ENCODE peak calls at places on chromosomes 2 and 18, in six cellular contexts. N is effector memory CD8-positive, alpha-beta T cell; R is NCI-H1930; Y is stimulated activated CD4-positive, alpha-beta T cell treated with anti-CD3 and anti-CD28 coated beads, Interleukin-15, amount 100 ng/mL, for 1 hour; X is Peyer's patch; L is cerebellar cortex. F is an unnamed sample.

GRCh38 chr2:73979686-73980085 is 5.0 kb upstream of the TET3 start:
- DNase-seq in X (no peak), N (no peak), L (no peak), Y (no peak), R (no peak), F (peak; percentile 79)

GRCh38 chr2:26562811-26563645 is 78.1 kb downstream of the CIB4 start:
- DNase-seq in R (no peak), L (peak; percentile 23), N (no peak), Y (no peak), X (no peak), F (no peak)

GRCh38 chr2:38462121-38462634 is 85.1 kb upstream of the ATL2 start:
- DNase-seq in Y (no peak), L (no peak), R (no peak), X (no peak), N (no peak), F (peak; percentile 55)

GRCh38 chr2:43458002-43458628 is 137.7 kb downstream of the THADA start:
- DNase-seq in Y (no peak), R (no peak), L (no peak), X (no peak), N (no peak), F (peak; percentile 71)

GRCh38 chr18:9736942-9737813 is 29.1 kb downstream of the RAB31 start:
- DNase-seq in L (no peak), R (peak; percentile 43), X (no peak), Y (no peak), N (no peak), F (no peak)

GRCh38 chr2:126657146-126657635 is 1.2 kb downstream of the GYPC start:
- DNase-seq in Y (peak; percentile 28), R (no peak), N (peak; percentile 43), L (no peak), X (peak; percentile 67), F (peak; percentile 81)

GRCh38 chr18:69217271-69217670 is 183.4 kb upstream of the DOK6 start:
- DNase-seq in X (no peak), N (no peak), R (peak; percentile 70), Y (no peak), L (no peak), F (no peak)

GRCh38 chr2:241373449-241373848 is 17.4 kb downstream of the FARP2 start:
- DNase-seq in R (no peak), Y (no peak), L (peak; percentile 96), N (no peak), X (no peak), F (no peak)

GRCh38 chr18:25921677-25922421 is 168.6 kb downstream of the SS18 start:
- DNase-seq in L (peak; percentile 37), R (peak; percentile 37), Y (no peak), N (peak; percentile 42), X (peak; percentile 23), F (no peak)

GRCh38 chr2:238183846-238184245 is 19.6 kb downstream of the ILKAP start:
- DNase-seq in X (no peak), N (no peak), R (no peak), L (no peak), Y (no peak), F (no peak)

GRCh38 chr2:197168705-197169104 is 141.9 kb downstream of the ANKRD44 start:
- DNase-seq in L (peak; percentile 50), R (peak; percentile 69), Y (peak; percentile 52), X (peak; percentile 82), N (peak; percentile 66), F (no peak)

GRCh38 chr2:20680744-20681143 is 13.8 kb downstream of the GDF7 start:
- DNase-seq in Y (no peak), R (no peak), N (no peak), X (no peak), L (no peak), F (no peak)

GRCh38 chr18:29218101-29218500 is 1041.2 kb upstream of the CDH2 start:
- DNase-seq in X (no peak), L (no peak), Y (no peak), N (no peak), R (no peak), F (peak; percentile 4)

GRCh38 chr2:222950886-222951285 is 90.0 kb downstream of the ACSL3 start:
- DNase-seq in X (no peak), N (no peak), Y (no peak), R (no peak), L (no peak), F (peak; percentile 50)

GRCh38 chr18:78768655-78769501 is 210.7 kb upstream of the SALL3 start:
- DNase-seq in R (peak; percentile 12), X (no peak), Y (no peak), L (no peak), N (no peak), F (no peak)

GRCh38 chr2:173851256-173851655 is 113.9 kb downstream of the SP3 start:
- DNase-seq in X (no peak), N (no peak), L (peak; percentile 68), R (no peak), Y (no peak), F (no peak)

GRCh38 chr18:9466911-9467310 is 8.4 kb upstream of the RALBP1 start:
- DNase-seq in X (no peak), R (no peak), L (no peak), Y (no peak), N (no peak), F (no peak)

GRCh38 chr2:112483047-112483473 is 1.1 kb downstream of the TTL start:
- DNase-seq in Y (no peak), R (no peak), L (peak; percentile 36), N (no peak), X (no peak), F (no peak)

GRCh38 chr2:28796620-28797019 is 14.0 kb upstream of the SPDYA start:
- DNase-seq in L (no peak), R (peak; percentile 13), Y (no peak), X (no peak), N (no peak), F (no peak)